ENCODE peak calls at places on chromosome 15, in four cellular contexts. X, R, S and F are unnamed samples.

GRCh38 chr15:44286814-44287555 is 1.5 kb upstream of the GOLM2 start:
- DNase-seq in X (no peak), R (no peak), S (no peak), F (peak)

GRCh38 chr15:91465696-91466095 is 365.6 kb downstream of the SV2B start:
- DNase-seq in R (no peak), S (no peak), X (no peak), F (no peak)

GRCh38 chr15:83970290-83970890 is 265.2 kb upstream of the GOLGA6L4 start:
- DNase-seq in S (no peak), R (no peak), X (no peak), F (no peak)

GRCh38 chr15:45099549-45100165 is 14.3 kb downstream of the DUOX2 start:
- DNase-seq in R (no peak), X (no peak), S (no peak), F (no peak)

GRCh38 chr15:45476395-45476794 is 46.2 kb downstream of the SLC30A4 start:
- DNase-seq in S (no peak), X (no peak), R (no peak), F (no peak)

GRCh38 chr15:65791335-65792129 is 561 bp downstream of the DENND4A start:
- DNase-seq in R (no peak), X (peak), S (no peak), F (peak)

GRCh38 chr15:51184637-51185036 is 89.9 kb upstream of the TNFAIP8L3 start:
- DNase-seq in S (no peak), X (no peak), R (no peak), F (no peak)

GRCh38 chr15:48955370-48955769 is 8.3 kb downstream of the SHC4 start:
- DNase-seq in S (no peak), X (no peak), R (no peak), F (no peak)

GRCh38 chr15:27271258-27271657 is 300.3 kb downstream of the GABRG3 start:
- DNase-seq in S (no peak), R (no peak), X (no peak), F (no peak)

GRCh38 chr15:48671381-48672022 is 26.0 kb upstream of the FBN1 start:
- DNase-seq in R (no peak), S (no peak), X (no peak), F (peak)

GRCh38 chr15:96327155-96327741 is 3.3 kb upstream of the NR2F2 start:
- DNase-seq in R (peak), X (no peak), S (peak), F (peak)

GRCh38 chr15:83567318-83567717 is 86.6 kb upstream of the ADAMTSL3 start:
- DNase-seq in R (no peak), X (no peak), S (peak), F (no peak)

GRCh38 chr15:58734859-58735258 is 14.6 kb downstream of the ADAM10 start:
- DNase-seq in X (no peak), S (no peak), R (no peak), F (no peak)

GRCh38 chr15:44034933-44035624 is 160.0 kb downstream of the FRMD5 start:
- DNase-seq in X (no peak), S (no peak), R (no peak), F (no peak)

GRCh38 chr15:83889995-83890394 is 236.1 kb downstream of the ADAMTSL3 start:
- DNase-seq in R (no peak), X (no peak), S (no peak), F (no peak)

GRCh38 chr15:72785452-72786243 is 2.1 kb upstream of the ADPGK start:
- DNase-seq in S (no peak), R (no peak), X (no peak), F (no peak)

GRCh38 chr15:48604567-48604966 is 40.9 kb downstream of the FBN1 start:
- DNase-seq in S (no peak), R (no peak), X (no peak), F (no peak)

GRCh38 chr15:48913141-48913540 is 35.2 kb downstream of the EID1 start:
- DNase-seq in R (no peak), S (no peak), X (no peak), F (no peak)

GRCh38 chr15:25497934-25498333 is 59.1 kb upstream of the UBE3A start:
- DNase-seq in X (no peak), S (no peak), R (no peak), F (no peak)

GRCh38 chr15:52523646-52524045 is 5.0 kb downstream of the MYO5A start:
- DNase-seq in S (no peak), X (no peak), R (no peak), F (no peak)

GRCh38 chr15:93333826-93334225 is 244.8 kb upstream of the RGMA start:
- DNase-seq in X (no peak), R (no peak), S (no peak), F (no peak)

GRCh38 chr15:89179966-89180875 is 41.2 kb downstream of the RLBP1 start:
- DNase-seq in X (no peak), S (peak), R (no peak), F (no peak)

GRCh38 chr15:64865998-64866520 is 24.3 kb downstream of the PLEKHO2 start:
- DNase-seq in S (no peak), X (no peak), R (no peak), F (no peak)

GRCh38 chr15:92910451-92910850 is 10.3 kb downstream of the CHD2 start:
- DNase-seq in R (no peak), S (no peak), X (no peak), F (no peak)

GRCh38 chr15:36599824-36600365 is 20.5 kb downstream of the CDIN1 start:
- DNase-seq in X (no peak), S (no peak), R (no peak), F (no peak)

GRCh38 chr15:26882616-26883365 is 15.9 kb downstream of the GABRA5 start:
- DNase-seq in R (no peak), S (no peak), X (no peak), F (no peak)

GRCh38 chr15:47822066-47822465 is 104.8 kb downstream of the SEMA6D start:
- DNase-seq in R (no peak), S (no peak), X (no peak), F (no peak)

GRCh38 chr15:84734794-84735479 is 13.5 kb upstream of the ZNF592 start:
- DNase-seq in R (peak), S (peak), X (no peak), F (peak)

GRCh38 chr15:62532367-62532766 is 367.3 kb upstream of the C2CD4B start:
- DNase-seq in S (no peak), R (no peak), X (no peak), F (no peak)

GRCh38 chr15:48566669-48567068 is 78.8 kb downstream of the FBN1 start:
- DNase-seq in S (no peak), X (no peak), R (no peak), F (no peak)

GRCh38 chr15:32774022-32774421 is 56.2 kb downstream of the GREM1 start:
- DNase-seq in X (no peak), R (no peak), S (no peak), F (no peak)

GRCh38 chr15:48370460-48370859 is 39.2 kb downstream of the DUT start:
- DNase-seq in R (no peak), S (no peak), X (no peak), F (no peak)

GRCh38 chr15:49692514-49693090 is 71.8 kb downstream of the DTWD1 start:
- DNase-seq in S (no peak), R (no peak), X (no peak), F (no peak)

GRCh38 chr15:73691398-73691797 is 7.2 kb downstream of the CD276 start:
- DNase-seq in R (no peak), S (no peak), X (no peak), F (peak)

GRCh38 chr15:80059786-80060489 is 462 bp downstream of the ZFAND6 start:
- DNase-seq in X (peak), R (no peak), S (no peak), F (peak)

GRCh38 chr15:48858401-48858800 is 19.5 kb upstream of the EID1 start:
- DNase-seq in R (no peak), S (no peak), X (no peak), F (peak)

GRCh38 chr15:67305506-67305905 is 50.9 kb downstream of the IQCH start:
- DNase-seq in X (no peak), S (no peak), R (no peak), F (no peak)

DNA sequence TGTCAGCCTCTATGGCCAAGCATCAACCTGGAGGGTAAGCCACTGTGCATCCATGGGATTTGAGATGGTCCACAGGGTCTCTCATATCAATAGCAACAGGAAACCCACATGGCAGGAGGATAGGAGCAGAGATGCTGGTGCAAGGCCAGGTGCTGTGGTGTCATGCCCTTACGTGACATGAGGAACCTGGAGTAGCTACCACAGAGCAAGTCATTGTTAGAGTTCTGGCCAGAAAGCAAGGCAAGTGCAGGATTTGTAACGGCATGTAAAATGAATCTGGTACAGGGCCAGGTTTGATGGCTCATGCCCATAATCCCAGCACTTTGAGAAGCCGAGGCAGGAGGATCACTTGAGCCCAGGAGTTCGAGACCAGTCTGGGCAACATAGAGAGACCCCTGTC is 14.8 kb upstream of the ZNF774 start:
- DNase-seq in X (no peak), S (no peak), R (peak), F (no peak)
- TF ChIP-seq SPI1 in X (no peak), S (no peak), R (no peak), F (no peak)

GRCh38 chr15:41891946-41892345 is 1.9 kb downstream of the SPTBN5 start:
- DNase-seq in R (no peak), S (no peak), X (no peak), F (no peak)
- TF ChIP-seq SPI1 in R (no peak), S (no peak), X (no peak), F (no peak)

DNA sequence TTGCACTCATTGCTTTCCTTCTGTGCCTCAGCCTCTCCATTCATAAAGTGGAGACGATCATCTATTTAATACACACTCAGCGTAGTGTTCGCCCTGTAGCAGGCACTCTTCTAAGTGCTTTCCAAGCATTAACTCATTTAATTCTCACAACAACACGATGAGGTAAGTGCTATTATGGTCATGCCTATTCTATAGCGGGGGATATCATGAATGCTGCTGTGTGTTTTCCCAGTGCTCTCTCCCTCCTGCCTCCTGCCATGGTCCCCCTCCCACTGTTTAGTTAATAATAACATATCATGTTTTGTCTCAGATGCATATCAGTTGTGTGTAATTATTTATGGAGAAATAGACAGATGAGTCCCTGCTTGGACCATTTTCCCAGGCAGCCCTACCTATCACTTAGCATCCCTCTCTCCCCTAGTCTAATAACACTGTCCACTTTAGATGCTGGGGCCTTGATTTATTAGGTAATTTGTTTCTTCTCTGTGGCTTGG is 122.8 kb upstream of the TLE3 start:
- DNase-seq in R (no peak), X (no peak), S (no peak), F (no peak)
- TF ChIP-seq SPI1 in R (no peak), X (no peak), S (no peak), F (no peak)

GRCh38 chr15:87827126-87827525 is 429.4 kb downstream of the NTRK3 start:
- DNase-seq in R (no peak), X (no peak), S (no peak), F (no peak)
- TF ChIP-seq SPI1 in R (no peak), X (no peak), S (no peak), F (no peak)

GRCh38 chr15:75661041-75661778 is 13.5 kb downstream of the SNX33 start:
- DNase-seq in X (no peak), R (no peak), S (no peak), F (no peak)

GRCh38 chr15:75662823-75663519 is 15.3 kb downstream of the SNX33 start:
- DNase-seq in X (no peak), R (no peak), S (no peak), F (no peak)

GRCh38 chr15:75663931-75664421 is 16.3 kb downstream of the SNX33 start:
- DNase-seq in S (no peak), R (no peak), X (no peak), F (no peak)

GRCh38 chr15:75659928-75660645 is 12.4 kb downstream of the SNX33 start:
- DNase-seq in S (no peak), R (no peak), X (no peak), F (no peak)

GRCh38 chr15:75661779-75662140 is 14.0 kb downstream of the SNX33 start:
- DNase-seq in R (no peak), S (no peak), X (no peak), F (no peak)
- TF ChIP-seq SPI1 in R (no peak), S (no peak), X (no peak), F (no peak)

GRCh38 chr15:55224892-55225291 is 28.2 kb upstream of the RSL24D1 start:
- DNase-seq in X (no peak), S (peak), R (peak), F (no peak)

GRCh38 chr15:55218068-55218467 is 21.3 kb upstream of the RSL24D1 start:
- DNase-seq in X (no peak), S (no peak), R (no peak), F (no peak)

GRCh38 chr15:55226127-55226526 is 29.4 kb upstream of the RSL24D1 start:
- DNase-seq in R (no peak), X (no peak), S (no peak), F (no peak)

GRCh38 chr15:55222588-55222987 is 25.8 kb upstream of the RSL24D1 start:
- DNase-seq in X (no peak), S (peak), R (peak), F (no peak)

GRCh38 chr15:55221090-55222011 is 24.6 kb upstream of the RSL24D1 start:
- DNase-seq in S (peak), X (no peak), R (peak), F (no peak)
- TF ChIP-seq SPI1 in S (no peak), X (peak), R (no peak), F (no peak)